ENCODE peak calls at places on chromosomes 6 and 20, in nine cellular contexts. J is cardiac muscle cell; C is HEK293T; X is occipital lobe; L is activated naive CD8-positive, alpha-beta T cell treated with anti-CD3 and anti-CD28 coated beads for 36 hours; Z is psoas muscle; Q is foreskin fibroblast; I is tibial artery; E is effector memory CD8-positive, alpha-beta T cell. K is an unnamed sample.

GRCh38 chr20:57260959-57261357 is 5.5 kb downstream of the BMP7 start:
- DNase-seq in J (no peak), C (no peak), X (no peak), L (no peak), Z (no peak), Q (no peak), I (no peak), E (no peak), K (no peak)

GRCh38 chr20:32421290-32421689 is 63.2 kb downstream of the ASXL1 start:
- DNase-seq in J (no peak), C (no peak), X (no peak), L (no peak), Z (no peak), Q (no peak), I (no peak), E (no peak), K (no peak)

GRCh38 chr20:25584905-25585704 is at the start of gene NINL:
- DNase-seq in J (peak; percentile 77), C (peak; percentile 72), X (peak; percentile 4), L (peak; percentile 65), Z (peak; percentile 65), Q (peak; percentile 83), I (peak; percentile 51), E (peak; percentile 9), K (no peak)

GRCh38 chr6:28353981-28354676 is 4.4 kb downstream of the ZKSCAN3 start:
- DNase-seq in J (peak; percentile 81), C (no peak), X (peak; percentile 43), L (no peak), Z (peak; percentile 63), Q (no peak), I (no peak), E (no peak), K (no peak)

GRCh38 chr6:158131926-158132325 is 36.1 kb downstream of the SERAC1 start:
- DNase-seq in J (peak; percentile 47), C (peak; percentile 65), X (no peak), L (peak; percentile 6), Z (no peak), Q (peak; percentile 23), I (no peak), E (no peak), K (no peak)

GRCh38 chr6:133978896-133979240 is 25.8 kb downstream of the TBPL1 start:
- DNase-seq in J (no peak), C (no peak), X (no peak), L (no peak), Z (no peak), Q (no peak), I (no peak), E (no peak), K (no peak)

GRCh38 chr6:28673800-28674671 is 148.4 kb downstream of the GPX5 start:
- DNase-seq in J (peak; percentile 65), C (peak; percentile 71), X (peak; percentile 17), L (peak; percentile 66), Z (no peak), Q (peak; percentile 88), I (no peak), E (no peak), K (no peak)

GRCh38 chr6:13370623-13371022 is 42.3 kb upstream of the TBC1D7 start:
- DNase-seq in J (no peak), C (no peak), X (no peak), L (no peak), Z (no peak), Q (no peak), I (no peak), E (no peak), K (no peak)

GRCh38 chr6:18795726-18796125 is 408.6 kb downstream of the RNF144B start:
- DNase-seq in J (no peak), C (no peak), X (no peak), L (no peak), Z (no peak), Q (no peak), I (no peak), E (no peak), K (no peak)

GRCh38 chr6:163260111-163260895 is 154.2 kb upstream of the QKI start:
- DNase-seq in J (peak; percentile 65), C (no peak), X (peak; percentile 46), L (no peak), Z (peak; percentile 32), Q (no peak), I (no peak), E (no peak), K (no peak)

GRCh38 chr20:34389206-34389953 is 26.3 kb downstream of the ITCH start:
- DNase-seq in J (no peak), C (no peak), X (no peak), L (no peak), Z (no peak), Q (peak; percentile 67), I (no peak), E (no peak), K (no peak)

GRCh38 chr20:46509523-46509922 is 3.8 kb downstream of the ZNF334 start:
- DNase-seq in J (no peak), C (no peak), X (peak; percentile 11), L (no peak), Z (no peak), Q (no peak), I (no peak), E (no peak), K (no peak)

GRCh38 chr6:168507297-168507696 is 66.3 kb downstream of the SMOC2 start:
- DNase-seq in J (no peak), C (no peak), X (no peak), L (no peak), Z (no peak), Q (no peak), I (no peak), E (no peak), K (no peak)

GRCh38 chr20:22924036-22924737 is 110.9 kb upstream of the SSTR4 start:
- DNase-seq in J (peak; percentile 7), C (no peak), X (no peak), L (no peak), Z (no peak), Q (peak; percentile 21), I (no peak), E (no peak), K (no peak)

GRCh38 chr20:49594143-49594928 is 26.4 kb upstream of the PTGIS start:
- DNase-seq in J (peak; percentile 86), C (no peak), X (no peak), L (peak; percentile 76), Z (peak; percentile 76), Q (peak; percentile 97), I (peak; percentile 89), E (peak; percentile 14), K (no peak)

GRCh38 chr6:89375427-89375868 is 22.9 kb upstream of the UBE2J1 start:
- DNase-seq in J (no peak), C (peak; percentile 55), X (no peak), L (peak; percentile 61), Z (peak; percentile 61), Q (peak; percentile 17), I (no peak), E (peak; percentile 79), K (peak; percentile 73)

GRCh38 chr20:54214566-54214965 is 6.7 kb downstream of the PFDN4 start:
- DNase-seq in J (no peak), C (no peak), X (no peak), L (no peak), Z (peak; percentile 27), Q (no peak), I (no peak), E (no peak), K (no peak)

GRCh38 chr6:167122827-167123657 is at the start of gene CCR6:
- DNase-seq in J (no peak), C (no peak), X (no peak), L (no peak), Z (no peak), Q (no peak), I (no peak), E (no peak), K (no peak)

K was measured in B cell.